ENCODE peak calls at places on chromosome 9, in six cellular contexts. X, T, U, F, S and I are unnamed samples.

GRCh38 chr9:114229236-114229635 is 73.9 kb downstream of the COL27A1 start:
- DNase-seq in T (no peak), U (no peak), F (no peak), S (no peak), X (no peak), I (no peak)

GRCh38 chr9:89418112-89418872 is 79.6 kb downstream of the SEMA4D start:
- DNase-seq in T (no peak), U (no peak), S (no peak), X (no peak), F (no peak), I (no peak)

GRCh38 chr9:20981486-20981885 is 50.0 kb downstream of the HACD4 start:
- DNase-seq in U (no peak), X (peak), T (no peak), S (no peak), F (peak), I (no peak)

GRCh38 chr9:116101516-116101915 is 52.1 kb upstream of the PAPPA start:
- DNase-seq in S (no peak), U (no peak), F (no peak), T (peak), X (no peak), I (no peak)

GRCh38 chr9:12851331-12851730 is 76.5 kb downstream of the LURAP1L start:
- DNase-seq in S (no peak), T (no peak), U (no peak), F (no peak), X (no peak), I (no peak)

GRCh38 chr9:83296123-83296522 is 233.2 kb upstream of the RASEF start:
- DNase-seq in U (no peak), S (no peak), F (no peak), T (no peak), X (no peak), I (peak)

GRCh38 chr9:20292002-20292401 is 330.3 kb downstream of the MLLT3 start:
- DNase-seq in X (no peak), T (peak), F (no peak), S (no peak), U (no peak), I (no peak)

GRCh38 chr9:114275246-114275994 is 47.5 kb upstream of the ORM1 start:
- DNase-seq in U (no peak), T (no peak), S (peak), F (no peak), X (no peak), I (no peak)

GRCh38 chr9:109585841-109586240 is 87.7 kb upstream of the PTPN3 start:
- DNase-seq in U (no peak), F (no peak), T (no peak), X (no peak), S (no peak), I (peak)

GRCh38 chr9:96853711-96854072 is 622 bp downstream of the ZNF782 start:
- DNase-seq in U (no peak), S (no peak), X (no peak), F (no peak), T (no peak), I (no peak)

GRCh38 chr9:16753256-16753655 is 117.2 kb downstream of the BNC2 start:
- DNase-seq in S (no peak), U (no peak), X (no peak), T (no peak), F (no peak), I (no peak)

GRCh38 chr9:109027176-109027575 is 13.9 kb upstream of the CTNNAL1 start:
- DNase-seq in F (no peak), T (no peak), X (peak), U (no peak), S (no peak), I (no peak)

GRCh38 chr9:35014517-35014916 is 25.0 kb downstream of the DNAJB5 start:
- DNase-seq in S (no peak), T (no peak), F (no peak), X (no peak), U (no peak), I (no peak)
- TF ChIP-seq CTCF in S (no peak), T (no peak), F (no peak), X (no peak), U (no peak), I (no peak)

GRCh38 chr9:9003184-9003583 is 1203.6 kb upstream of the DMAC1 start:
- DNase-seq in T (no peak), S (no peak), F (peak), X (peak), U (no peak), I (no peak)
- TF ChIP-seq CTCF in T (no peak), S (no peak), F (peak), X (peak), U (peak), I (peak)

GRCh38 chr9:38068866-38069628 is at the start of gene SHB:
- DNase-seq in U (peak), S (peak), X (no peak), F (peak), T (peak), I (peak)

GRCh38 chr9:38066907-38067610 is 2.0 kb downstream of the SHB start:
- DNase-seq in X (no peak), U (no peak), T (no peak), S (peak), F (peak), I (peak)

GRCh38 chr9:38067611-38067891 is 1.5 kb downstream of the SHB start:
- DNase-seq in T (no peak), X (no peak), F (peak), S (no peak), U (no peak), I (peak)

GRCh38 chr9:38067892-38068615 is 973 bp downstream of the SHB start:
- DNase-seq in F (peak), S (no peak), X (no peak), U (no peak), T (no peak), I (peak)

DNA sequence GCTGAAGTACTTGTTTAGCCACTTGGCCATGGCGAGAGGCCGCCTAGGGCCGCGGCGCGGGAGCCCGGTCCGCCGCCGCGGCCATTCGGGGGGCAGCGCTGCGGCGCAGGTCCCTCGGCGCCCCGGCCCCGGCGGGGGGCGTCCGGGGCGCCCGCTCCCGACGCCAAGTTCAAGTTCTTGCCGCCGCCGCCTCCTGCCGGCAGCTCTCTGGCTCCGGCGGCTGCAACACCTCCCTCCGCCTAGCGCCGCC is 486 bp downstream of the SHB start:
- DNase-seq in T (no peak), U (no peak), S (no peak), X (no peak), F (peak), I (peak)
- TF ChIP-seq CTCF in T (peak), U (peak), S (no peak), X (peak), F (peak), I (no peak)

GRCh38 chr9:136109351-136110081 is 9.2 kb downstream of the TMEM250 start:
- DNase-seq in S (peak), X (peak), T (peak), F (peak), U (peak), I (peak)
- TF ChIP-seq CTCF in S (no peak), X (peak), T (peak), F (no peak), U (no peak), I (no peak)

GRCh38 chr9:26863074-26863473 is 29.5 kb downstream of the CAAP1 start:
- DNase-seq in T (peak), F (no peak), X (peak), U (no peak), S (no peak), I (no peak)
- TF ChIP-seq CTCF in T (peak), F (peak), X (peak), U (peak), S (no peak), I (peak)

DNA sequence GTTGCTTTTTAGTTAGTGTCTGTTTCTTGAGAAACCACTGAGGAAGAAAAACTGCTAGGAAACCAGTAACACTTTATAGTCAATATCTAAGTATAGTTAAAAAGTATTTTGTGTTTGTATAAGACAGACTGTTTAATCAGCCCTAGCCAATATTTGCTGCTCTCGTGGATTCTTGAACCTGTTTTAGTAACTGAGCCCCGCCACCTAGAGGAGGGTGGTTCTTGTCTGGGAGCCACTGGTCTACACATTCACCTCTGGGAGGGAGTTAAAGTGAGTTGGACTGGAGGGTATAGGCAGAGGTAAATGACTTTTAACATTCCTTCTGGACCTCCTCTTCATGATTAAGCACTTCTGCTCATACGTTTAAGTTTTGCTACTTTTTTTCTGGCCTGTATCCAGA is 117.2 kb downstream of the SPATA31D1 start:
- DNase-seq in X (no peak), U (no peak), S (no peak), T (no peak), F (peak), I (no peak)
- TF ChIP-seq CTCF in X (no peak), U (no peak), S (no peak), T (no peak), F (peak), I (no peak)

GRCh38 chr9:131112374-131113159 is 12.8 kb upstream of the NUP214 start:
- DNase-seq in T (no peak), S (no peak), F (no peak), U (no peak), X (no peak), I (no peak)
- TF ChIP-seq CTCF in T (no peak), S (no peak), F (no peak), U (no peak), X (no peak), I (no peak)

GRCh38 chr9:123350590-123351310 is 5.2 kb upstream of the CRB2 start:
- DNase-seq in F (peak), T (no peak), S (no peak), U (no peak), X (no peak), I (no peak)
- TF ChIP-seq CTCF in F (no peak), T (no peak), S (no peak), U (no peak), X (no peak), I (no peak)

DNA sequence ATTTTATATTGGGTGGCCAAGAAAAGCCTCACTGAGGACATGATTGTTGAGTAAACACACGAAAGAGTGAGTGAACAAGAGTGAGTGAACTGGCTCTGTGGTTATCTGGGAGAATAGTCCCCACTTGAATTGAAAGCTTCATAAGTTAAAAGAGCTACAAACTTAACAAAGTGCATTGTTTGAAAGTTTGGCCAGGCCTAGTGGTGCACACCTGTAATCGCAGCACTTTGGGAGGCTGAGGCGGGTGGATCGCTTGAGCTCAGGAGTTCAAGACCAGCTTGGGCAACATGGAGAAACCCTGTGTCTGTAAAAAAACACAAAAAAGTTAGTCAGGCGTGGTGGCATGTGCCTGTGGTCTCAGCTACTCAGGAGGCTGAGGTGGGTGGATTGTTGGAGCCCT is 26.9 kb downstream of the SMC2 start:
- DNase-seq in U (no peak), X (no peak), T (no peak), S (no peak), F (no peak), I (no peak)
- TF ChIP-seq CTCF in U (no peak), X (no peak), T (no peak), S (no peak), F (no peak), I (no peak)

DNA sequence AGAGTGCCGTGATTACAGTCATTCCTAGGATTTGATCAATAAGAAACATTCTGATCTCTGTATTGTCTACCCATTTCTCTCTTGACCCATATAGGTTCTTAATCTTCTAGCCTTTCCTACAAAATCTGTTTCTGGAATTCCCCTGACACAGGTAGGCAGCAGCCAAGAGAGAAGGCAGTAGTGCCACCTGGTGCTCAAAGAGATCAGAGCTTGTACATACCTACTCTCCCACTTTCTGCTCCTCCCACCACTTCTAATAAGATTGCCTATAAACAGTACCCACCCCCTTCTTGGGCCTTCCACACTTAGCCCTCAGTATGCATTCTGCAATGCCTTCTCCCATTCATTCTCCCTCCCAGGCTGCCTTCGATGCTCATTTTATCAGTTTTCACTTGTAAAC is 117.4 kb upstream of the RORB start:
- DNase-seq in U (peak), F (peak), T (peak), X (peak), S (no peak), I (peak)
- TF ChIP-seq CTCF in U (peak), F (peak), T (peak), X (peak), S (no peak), I (peak)